ENCODE peak calls at places on chromosomes 4 and X, in six cellular contexts. Z is left ventricle myocardium inferior; N is sigmoid colon; I is psoas muscle; W is effector memory CD4-positive, alpha-beta T cell; V is NT2/D1. T is an unnamed sample.

GRCh38 chr4:99838927-99839326 is 22.3 kb downstream of the DAPP1 start:
- DNase-seq in N (no peak), Z (no peak), W (no peak), V (no peak), I (no peak), T (no peak)

GRCh38 chr4:160316036-160316435 is 1213.2 kb downstream of the RAPGEF2 start:
- DNase-seq in W (no peak), Z (no peak), I (no peak), N (no peak), V (no peak), T (no peak)

GRCh38 chr4:187017156-187017555 is 293.5 kb upstream of the FAT1 start:
- DNase-seq in W (no peak), N (no peak), I (no peak), V (no peak), Z (no peak), T (no peak)

GRCh38 chrX:139828830-139829229 is 104.0 kb downstream of the ATP11C start:
- DNase-seq in I (no peak), V (no peak), W (no peak), Z (no peak), N (no peak), T (no peak)

GRCh38 chr4:159487284-159487747 is 384.4 kb downstream of the RAPGEF2 start:
- DNase-seq in I (no peak), V (peak; percentile 55), W (no peak), Z (no peak), N (no peak), T (peak; percentile 56)

GRCh38 chr4:6694177-6694901 is 661 bp downstream of the S100P start:
- DNase-seq in N (no peak), W (no peak), V (no peak), Z (no peak), I (no peak), T (no peak)

GRCh38 chrX:115499112-115499805 is 61.7 kb upstream of the PLS3 start:
- DNase-seq in N (no peak), I (no peak), Z (no peak), W (no peak), V (no peak), T (no peak)

GRCh38 chr4:74098628-74098995 is 383 bp downstream of the CXCL2 start:
- DNase-seq in W (no peak), N (peak; percentile 68), Z (peak; percentile 18), I (peak; percentile 49), V (no peak), T (no peak)

GRCh38 chr4:79353075-79353474 is 27.2 kb upstream of the NAA11 start:
- DNase-seq in V (no peak), Z (no peak), I (no peak), W (no peak), N (no peak), T (no peak)

GRCh38 chrX:97399400-97399799 is 515.7 kb downstream of the RPA4 start:
- DNase-seq in N (no peak), V (no peak), W (no peak), Z (no peak), I (no peak), T (peak; percentile 14)

GRCh38 chr4:21885241-21885640 is 63.3 kb downstream of the KCNIP4 start:
- DNase-seq in Z (no peak), N (no peak), I (no peak), W (no peak), V (no peak), T (no peak)
- H3K4me3 ChIP-seq in Z (no peak overlapping the region), N (no peak overlapping the region), I (no peak overlapping the region), W (no peak overlapping the region), V (no peak overlapping the region), T (no peak overlapping the region)

DNA sequence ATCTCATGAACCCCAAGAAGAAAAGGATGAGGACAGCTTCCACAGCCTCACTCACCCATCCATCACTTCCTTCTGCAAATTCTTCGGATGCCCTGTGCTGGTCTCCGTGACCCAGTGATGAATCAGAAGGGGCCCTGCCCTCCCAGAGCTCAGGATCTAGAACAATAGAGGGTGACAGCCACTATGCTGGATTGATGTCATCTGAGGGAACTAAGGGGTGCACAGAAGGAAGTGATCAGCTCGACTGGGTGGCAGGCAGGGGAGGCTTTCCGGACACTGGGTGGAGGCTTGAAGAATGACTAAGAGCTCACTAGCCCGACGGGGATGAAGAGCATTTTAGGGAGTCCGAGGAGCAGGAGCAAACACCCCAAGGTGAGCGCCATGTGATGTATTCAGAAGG is 1.4 kb upstream of the ZNF185 start:
- DNase-seq in W (no peak), N (no peak), I (no peak), Z (no peak), V (no peak), T (no peak)
- H3K4me1 ChIP-seq in W (no peaks in the 10 kb centered on the region), N (no peaks in the 10 kb centered on the region), I (no peaks in the 10 kb centered on the region), Z (no peaks in the 10 kb centered on the region), V (peaks cover 2% of the 10 kb centered on the region), T (no peaks in the 10 kb centered on the region)

GRCh38 chrX:123188081-123188480 is 4.0 kb downstream of the GRIA3 start:
- DNase-seq in Z (no peak), I (no peak), W (no peak), N (no peak), V (no peak), T (no peak)

GRCh38 chrX:123184858-123185251 is 777 bp downstream of the GRIA3 start:
- DNase-seq in W (no peak), V (no peak), Z (no peak), N (no peak), I (no peak), T (no peak)

GRCh38 chrX:123184199-123184857 is at the start of gene GRIA3:
- DNase-seq in Z (no peak), V (no peak), I (no peak), W (no peak), N (no peak), T (no peak)

GRCh38 chrX:123186796-123187195 is 2.7 kb downstream of the GRIA3 start:
- DNase-seq in I (no peak), W (no peak), V (no peak), N (no peak), Z (no peak), T (no peak)

GRCh38 chrX:123185714-123186113 is 1.6 kb downstream of the GRIA3 start:
- DNase-seq in V (no peak), N (no peak), I (no peak), Z (no peak), W (no peak), T (no peak)
- H3K4me3 ChIP-seq in V (no peak overlapping the region), N (no peak overlapping the region), I (no peak overlapping the region), Z (peak overlapping the region; percentile 60), W (no peak overlapping the region), T (no peak overlapping the region)

GRCh38 chr4:139853309-139853708 is 187.7 kb downstream of the MGST2 start:
- DNase-seq in N (no peak), I (no peak), W (no peak), V (peak; percentile 60), Z (no peak), T (no peak)
- H3K4me1 ChIP-seq in N (peaks cover 7% of the 10 kb centered on the region), I (no peaks in the 10 kb centered on the region), W (no peaks in the 10 kb centered on the region), V (peaks cover 2% of the 10 kb centered on the region), Z (no peaks in the 10 kb centered on the region), T (peaks cover 9% of the 10 kb centered on the region)

GRCh38 chrX:67780694-67781109 is 236.9 kb downstream of the AR start:
- DNase-seq in I (peak; percentile 86), W (no peak), Z (peak; percentile 67), N (peak; percentile 77), V (no peak), T (no peak)
- H3K4me3 ChIP-seq in I (peak overlapping the region; percentile 31), W (no peak overlapping the region), Z (no peak overlapping the region), N (no peak overlapping the region), V (no peak overlapping the region), T (no peak overlapping the region)

GRCh38 chr4:931194-931959 is 739 bp downstream of the GAK start:
- DNase-seq in W (no peak), V (no peak), Z (no peak), I (peak; percentile 68), N (no peak), T (peak; percentile 15)
- H3K4me1 ChIP-seq in W (peaks cover 22% of the 10 kb centered on the region), V (no peaks in the 10 kb centered on the region), Z (peaks cover 62% of the 10 kb centered on the region), I (peaks cover 30% of the 10 kb centered on the region), N (peaks cover 46% of the 10 kb centered on the region), T (peaks cover 37% of the 10 kb centered on the region)

GRCh38 chr4:110629780-110630500 is 7.1 kb upstream of the PITX2 start:
- DNase-seq in N (no peak), Z (no peak), V (no peak), W (no peak), I (no peak), T (no peak)
- H3K4me3 ChIP-seq in N (no peak overlapping the region), Z (no peak overlapping the region), V (no peak overlapping the region), W (no peak overlapping the region), I (no peak overlapping the region), T (no peak overlapping the region)

GRCh38 chrX:67723580-67724351 is 179.9 kb downstream of the AR start:
- DNase-seq in W (no peak), Z (no peak), V (no peak), N (no peak), I (no peak), T (no peak)
- H3K4me1 ChIP-seq in W (no peaks in the 10 kb centered on the region), Z (peaks cover 42% of the 10 kb centered on the region), V (no peaks in the 10 kb centered on the region), N (no peaks in the 10 kb centered on the region), I (peaks cover 12% of the 10 kb centered on the region), T (no peaks in the 10 kb centered on the region)

DNA sequence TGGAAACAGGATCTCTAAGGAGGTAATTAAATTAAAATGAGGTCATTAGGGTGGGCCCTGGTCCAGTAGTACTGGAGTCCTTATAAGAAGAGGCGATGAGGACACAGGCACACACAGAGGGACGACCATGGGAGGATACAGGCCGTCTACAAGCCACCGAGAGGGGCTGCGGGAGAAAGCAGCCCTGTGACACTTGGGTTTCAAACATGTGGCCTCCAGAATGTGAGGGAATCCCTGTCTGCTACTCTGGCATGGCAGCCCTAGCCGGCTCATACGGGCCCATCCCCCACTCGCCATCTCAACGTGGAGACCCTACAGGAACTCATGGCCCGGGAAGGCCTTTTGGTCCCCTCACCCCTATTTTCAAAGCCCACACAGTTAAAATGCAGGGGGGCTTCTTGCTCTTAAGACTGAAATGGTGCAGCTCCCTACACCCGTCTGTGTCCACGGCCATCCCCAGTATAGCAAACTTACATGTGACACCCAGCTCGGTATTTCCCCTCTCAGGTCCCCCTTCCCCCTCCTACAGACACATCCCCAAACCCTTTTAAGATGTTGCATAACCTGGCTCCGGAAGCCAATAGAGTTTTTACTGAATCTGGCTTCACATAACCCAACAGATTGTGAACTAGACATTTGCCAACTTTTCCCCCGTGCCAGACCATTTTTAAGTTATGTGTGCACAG is 124.1 kb upstream of the TBL1X start:
- DNase-seq in N (peak; percentile 74), I (peak; percentile 59), W (peak; percentile 37), V (no peak), Z (peak; percentile 20), T (peak; percentile 29)
- H3K4me3 ChIP-seq in N (peak overlapping the region; percentile 13), I (peak overlapping the region; percentile 42), W (peak overlapping the region; percentile 46), V (no peak overlapping the region), Z (peak overlapping the region; percentile 43), T (peak overlapping the region; percentile 78)

DNA sequence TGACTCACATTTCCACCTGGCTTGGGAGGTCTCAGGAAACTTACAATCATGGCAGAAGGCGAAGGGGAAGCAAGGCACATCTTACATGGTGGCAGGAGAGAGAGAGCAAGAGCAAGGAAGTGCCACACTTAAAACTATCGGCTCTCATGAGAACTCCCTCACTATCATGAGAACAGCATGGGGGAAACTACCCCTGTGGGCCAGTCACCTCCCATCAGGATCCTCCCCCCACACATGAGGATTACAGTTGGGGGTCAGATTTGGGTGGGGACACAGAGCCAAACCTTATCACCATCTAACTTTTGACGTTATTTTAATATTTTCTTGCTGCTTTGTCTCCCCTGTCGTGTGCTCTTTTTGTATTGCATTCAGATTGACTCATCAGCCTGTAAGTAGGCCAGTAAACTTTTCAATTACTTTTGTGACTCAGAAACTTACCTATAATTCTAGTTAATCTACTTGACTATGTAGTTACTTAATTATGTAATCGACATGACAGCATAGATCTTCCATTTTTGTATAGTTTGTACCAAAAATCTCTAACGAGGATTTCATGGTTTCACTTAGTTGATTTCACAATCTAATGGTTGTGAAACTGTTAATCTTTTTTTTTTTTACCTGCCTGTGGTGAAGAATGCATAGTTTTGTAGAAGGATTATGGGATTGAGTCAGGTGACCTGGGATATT is 18.2 kb downstream of the STIM2 start:
- DNase-seq in V (no peak), N (no peak), I (no peak), W (peak; percentile 20), Z (no peak), T (no peak)
- H3K4me1 ChIP-seq in V (no peaks in the 10 kb centered on the region), N (peaks cover 4% of the 10 kb centered on the region), I (peaks cover 3% of the 10 kb centered on the region), W (peaks cover 11% of the 10 kb centered on the region), Z (peaks cover 12% of the 10 kb centered on the region), T (peaks cover 55% of the 10 kb centered on the region)